ENCODE peak calls at places on chromosomes 6 and 20, in four cellular contexts. Z, D, J and B are unnamed samples.

GRCh38 chr20:17541996-17542395 is 10.8 kb upstream of the BFSP1 start:
- DNase-seq in Z (no peak), D (no peak), J (no peak), B (no peak)

GRCh38 chr20:17640875-17641378 is 41.1 kb downstream of the RRBP1 start:
- DNase-seq in Z (no peak), D (no peak), J (no peak), B (no peak)

GRCh38 chr6:7540595-7540994 is 876 bp upstream of the DSP start:
- DNase-seq in Z (no peak), D (no peak), J (no peak), B (peak)

GRCh38 chr6:158666637-158667359 is 16.9 kb downstream of the SYTL3 start:
- DNase-seq in Z (no peak), D (no peak), J (no peak), B (no peak)

GRCh38 chr6:5401845-5402738 is 140.8 kb downstream of the FARS2 start:
- DNase-seq in Z (peak), D (no peak), J (no peak), B (no peak)

GRCh38 chr6:25670208-25670607 is 18.2 kb downstream of the SCGN start:
- DNase-seq in Z (peak), D (no peak), J (no peak), B (no peak)

GRCh38 chr6:162962093-162962492 is 234.3 kb downstream of the PACRG start:
- DNase-seq in Z (no peak), D (no peak), J (no peak), B (no peak)

GRCh38 chr6:68039641-68040311 is 595.3 kb upstream of the ADGRB3 start:
- DNase-seq in Z (no peak), D (no peak), J (no peak), B (no peak)

GRCh38 chr20:8049321-8049720 is 29.8 kb upstream of the TMX4 start:
- DNase-seq in Z (no peak), D (no peak), J (no peak), B (no peak)

GRCh38 chr6:129104560-129104959 is 221.6 kb downstream of the LAMA2 start:
- DNase-seq in Z (no peak), D (no peak), J (no peak), B (no peak)

GRCh38 chr20:40997116-40997515 is 31.5 kb upstream of the TOP1 start:
- DNase-seq in Z (no peak), D (no peak), J (no peak), B (peak)

GRCh38 chr6:137724018-137724403 is 143.0 kb upstream of the TNFAIP3 start:
- DNase-seq in Z (peak), D (no peak), J (no peak), B (no peak)

GRCh38 chr6:61886608-61887259 is 399.3 kb downstream of the KHDRBS2 start:
- DNase-seq in Z (peak), D (no peak), J (no peak), B (no peak)

GRCh38 chr20:50381771-50382593 is 128.2 kb upstream of the PTPN1 start:
- DNase-seq in Z (no peak), D (peak), J (no peak), B (no peak)

GRCh38 chr20:61253640-61254511 is 1.8 kb downstream of the CDH4 start:
- DNase-seq in Z (no peak), D (no peak), J (no peak), B (peak)

GRCh38 chr6:47047479-47048411 is 5.6 kb upstream of the ADGRF1 start:
- DNase-seq in Z (peak), D (peak), J (peak), B (peak)

GRCh38 chr20:63522091-63522868 is 1.7 kb downstream of the PPDPF start:
- DNase-seq in Z (no peak), D (no peak), J (no peak), B (no peak)

GRCh38 chr20:23339986-23340385 is 10.6 kb upstream of the NXT1 start:
- DNase-seq in Z (no peak), D (no peak), J (no peak), B (no peak)

GRCh38 chr6:90790696-90791095 is 203.8 kb upstream of the MAP3K7 start:
- DNase-seq in Z (no peak), D (no peak), J (no peak), B (no peak)

GRCh38 chr6:133553652-133554051 is 312.5 kb downstream of the EYA4 start:
- DNase-seq in Z (peak), D (no peak), J (peak), B (peak)

GRCh38 chr6:53746442-53747103 is 48.2 kb upstream of the LRRC1 start:
- DNase-seq in Z (peak), D (no peak), J (no peak), B (no peak)

GRCh38 chr6:3789896-3790558 is 38.5 kb upstream of the PXDC1 start:
- DNase-seq in Z (peak), D (no peak), J (no peak), B (no peak)

DNA sequence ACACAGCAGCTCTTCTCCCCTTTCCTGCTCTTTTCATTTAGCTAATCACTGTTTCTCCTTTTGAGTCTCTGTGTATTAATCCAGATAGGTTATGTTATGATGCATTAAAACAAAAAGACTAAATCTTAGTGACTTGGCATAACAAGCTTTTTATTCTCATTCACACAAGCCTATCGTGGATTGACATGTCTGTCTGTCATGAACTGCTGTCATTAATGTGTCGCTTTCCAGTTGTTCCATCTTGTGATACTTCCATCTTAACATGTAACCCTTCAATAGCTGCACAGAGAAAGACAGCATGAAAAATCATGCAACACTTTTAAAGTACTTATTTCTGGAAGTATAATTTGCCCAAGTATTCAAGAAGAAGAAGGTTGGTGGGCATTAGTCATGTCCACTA is 128.7 kb downstream of the GRIK2 start:
- DNase-seq in Z (no peak), D (no peak), J (no peak), B (no peak)
- TF ChIP-seq NR2C2 in Z (no peak), D (no peak), J (no peak), B (no peak)

GRCh38 chr20:25394276-25394675 is 3.6 kb upstream of the ABHD12 start:
- DNase-seq in Z (no peak), D (no peak), J (no peak), B (no peak)

GRCh38 chr20:25389858-25390537 is 637 bp downstream of the ABHD12 start:
- DNase-seq in Z (no peak), D (no peak), J (peak), B (peak)

GRCh38 chr20:25390538-25391528 is at the start of gene ABHD12:
- DNase-seq in Z (peak), D (peak), J (peak), B (peak)

GRCh38 chr20:25394996-25395395 is 4.4 kb upstream of the ABHD12 start:
- DNase-seq in Z (no peak), D (no peak), J (no peak), B (no peak)

GRCh38 chr20:25389381-25389857 is 1.2 kb downstream of the ABHD12 start:
- DNase-seq in Z (no peak), D (no peak), J (no peak), B (no peak)
- TF ChIP-seq ETV6 in Z (no peak), D (no peak), J (no peak), B (no peak)

DNA sequence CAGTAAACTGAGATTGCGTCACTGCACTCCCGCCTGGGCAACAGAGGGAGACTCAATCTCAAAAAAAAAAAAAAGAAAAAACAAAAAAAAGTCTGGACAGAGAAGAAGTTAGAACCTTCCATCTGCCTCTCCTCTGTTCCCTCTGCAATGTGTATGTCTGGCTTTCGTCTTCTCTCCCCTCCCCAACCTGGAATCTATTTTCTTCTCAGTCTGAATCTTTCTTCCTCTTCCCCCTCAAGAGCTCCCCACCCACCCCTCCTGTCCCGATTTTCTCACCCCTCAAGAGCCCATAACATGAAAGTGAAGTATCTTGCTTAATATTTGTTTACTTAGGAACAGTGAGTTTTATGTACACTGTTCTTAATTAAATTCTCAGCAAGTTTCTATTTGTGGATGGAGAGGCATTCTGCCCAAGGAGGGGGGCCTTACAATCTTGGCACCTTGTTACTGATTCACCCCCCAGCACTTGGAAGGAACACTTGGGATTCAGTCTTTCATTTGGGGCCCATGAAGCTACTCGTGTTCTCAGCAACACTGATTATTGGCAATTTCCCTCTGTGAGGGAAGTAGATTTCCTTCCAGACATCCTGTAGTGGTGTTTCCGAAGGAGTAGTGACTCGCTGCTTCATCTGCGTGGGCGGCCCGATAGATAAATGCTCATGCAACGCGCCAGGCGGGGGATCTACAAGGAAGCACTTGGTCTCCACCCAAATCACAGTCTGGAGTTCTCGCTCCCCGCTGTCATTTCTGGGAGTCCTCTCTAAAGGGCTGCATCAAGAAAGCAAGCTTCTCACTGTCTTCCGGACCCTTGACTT is 69.2 kb upstream of the SRSF6 start:
- DNase-seq in Z (no peak), D (no peak), J (no peak), B (no peak)
- TF ChIP-seq CREM in Z (no peak), D (no peak), J (no peak), B (no peak)

GRCh38 chr6:169988769-169989550 is 237.5 kb downstream of the ERMARD start:
- DNase-seq in Z (no peak), D (no peak), J (no peak), B (no peak)

GRCh38 chr6:169991031-169991390 is 239.6 kb downstream of the ERMARD start:
- DNase-seq in Z (no peak), D (no peak), J (no peak), B (no peak)

GRCh38 chr6:169989594-169989993 is 238.2 kb downstream of the ERMARD start:
- DNase-seq in Z (no peak), D (no peak), J (no peak), B (no peak)

GRCh38 chr6:169991913-169992312 is 240.5 kb downstream of the ERMARD start:
- DNase-seq in Z (no peak), D (no peak), J (no peak), B (no peak)

DNA sequence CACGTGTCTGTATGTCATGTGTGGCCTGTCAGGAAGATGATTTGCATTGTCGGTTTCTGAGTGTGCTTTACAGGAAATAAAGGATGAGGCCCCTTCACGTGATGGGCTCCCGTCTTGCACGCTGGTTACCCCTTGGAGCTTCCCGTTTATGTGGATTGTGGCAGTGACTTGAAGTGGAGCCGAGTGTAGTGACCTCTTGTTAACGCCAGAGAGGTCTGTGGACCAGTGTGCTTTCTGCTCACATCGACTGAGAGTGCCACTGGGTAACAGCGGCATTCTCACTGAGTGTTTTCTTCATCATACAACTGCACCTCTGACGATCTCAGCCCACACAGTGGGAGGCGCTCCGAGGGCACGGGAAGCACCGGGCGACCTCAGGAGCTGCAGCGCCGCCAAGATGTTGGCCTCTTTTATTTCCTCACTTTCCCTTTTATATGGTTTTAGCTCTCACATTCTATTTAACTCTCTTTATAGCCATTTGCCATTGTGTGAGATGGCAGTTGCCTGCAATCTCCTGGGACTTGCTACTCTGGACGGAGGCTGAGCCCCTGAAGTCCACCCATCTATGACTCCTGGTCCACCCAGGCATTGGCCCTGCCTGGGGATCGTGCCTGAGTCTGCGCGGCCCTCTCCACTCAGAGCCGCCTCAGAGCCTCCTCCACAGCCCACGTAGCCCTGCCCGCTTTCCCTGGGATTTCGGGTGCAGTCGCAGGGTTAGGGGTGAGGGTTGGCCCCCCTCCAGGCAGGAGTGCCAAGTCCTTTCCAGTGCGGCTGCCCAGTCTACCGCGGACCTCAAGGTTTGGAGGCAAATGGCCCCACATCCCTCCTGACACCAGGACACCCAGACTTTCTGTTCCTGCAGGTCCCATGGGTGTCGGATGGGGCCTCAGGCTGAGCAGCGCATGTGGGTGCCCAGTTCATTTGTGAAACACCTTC is 238.9 kb downstream of the ERMARD start:
- DNase-seq in Z (no peak), D (no peak), J (no peak), B (no peak)
- TF ChIP-seq NR2C2 in Z (no peak), D (no peak), J (no peak), B (no peak)